ENCODE peak calls at places on chromosome 13, in nine cellular contexts. One of them, this sample, is unnamed.

GRCh38 chr13:43411211-43411610 is 375.6 kb downstream of the ENOX1 start:
- DNase-seq in stimulated activated CD8-positive, alpha-beta memory T cell treated with anti-CD3 and anti-CD28 coated beads, Interleukin-4, amount 100 ng/mL, for 1 hour: no peak
- DNase-seq in H54: no peak
- DNase-seq in GM18507: no peak
- DNase-seq in NCI-H2029: no peak
- DNase-seq in stimulated activated CD4-positive, alpha-beta T cell treated with anti-CD3 and anti-CD28 coated beads, Interleukin-2, amount 100 ng/mL, for 48 hours: no peak
- DNase-seq in AG04450: no peak
- DNase-seq in T-cell: no peak
- DNase-seq in central memory CD8-positive, alpha-beta T cell: no peak
- DNase-seq in this sample: no peak

GRCh38 chr13:113369189-113369588 is 5.3 kb upstream of the GRTP1 start:
- DNase-seq in stimulated activated CD8-positive, alpha-beta memory T cell treated with anti-CD3 and anti-CD28 coated beads, Interleukin-4, amount 100 ng/mL, for 1 hour: no peak
- DNase-seq in H54: no peak
- DNase-seq in stimulated activated CD4-positive, alpha-beta T cell treated with anti-CD3 and anti-CD28 coated beads, Interleukin-2, amount 100 ng/mL, for 48 hours: no peak
- DNase-seq in NCI-H2029: no peak
- DNase-seq in GM18507: no peak
- DNase-seq in T-cell: no peak
- DNase-seq in AG04450: no peak
- DNase-seq in central memory CD8-positive, alpha-beta T cell: no peak
- DNase-seq in this sample: no peak

GRCh38 chr13:48475230-48475629 is 57.6 kb downstream of the RCBTB2 start:
- DNase-seq in H54: no peak
- DNase-seq in GM18507: no peak
- DNase-seq in NCI-H2029: no peak
- DNase-seq in stimulated activated CD4-positive, alpha-beta T cell treated with anti-CD3 and anti-CD28 coated beads, Interleukin-2, amount 100 ng/mL, for 48 hours: no peak
- DNase-seq in stimulated activated CD8-positive, alpha-beta memory T cell treated with anti-CD3 and anti-CD28 coated beads, Interleukin-4, amount 100 ng/mL, for 1 hour: no peak
- DNase-seq in T-cell: no peak
- DNase-seq in central memory CD8-positive, alpha-beta T cell: no peak
- DNase-seq in AG04450: no peak
- DNase-seq in this sample: no peak

GRCh38 chr13:25375727-25376358 is 4.1 kb downstream of the ATP8A2 start:
- DNase-seq in T-cell: no peak
- DNase-seq in central memory CD8-positive, alpha-beta T cell: no peak
- DNase-seq in stimulated activated CD4-positive, alpha-beta T cell treated with anti-CD3 and anti-CD28 coated beads, Interleukin-2, amount 100 ng/mL, for 48 hours: peak
- DNase-seq in H54: peak
- DNase-seq in stimulated activated CD8-positive, alpha-beta memory T cell treated with anti-CD3 and anti-CD28 coated beads, Interleukin-4, amount 100 ng/mL, for 1 hour: no peak
- DNase-seq in NCI-H2029: peak
- DNase-seq in GM18507: peak
- DNase-seq in AG04450: peak
- DNase-seq in this sample: peak

GRCh38 chr13:33787051-33787591 is 30.8 kb upstream of the RFC3 start:
- DNase-seq in H54: no peak
- DNase-seq in stimulated activated CD4-positive, alpha-beta T cell treated with anti-CD3 and anti-CD28 coated beads, Interleukin-2, amount 100 ng/mL, for 48 hours: no peak
- DNase-seq in stimulated activated CD8-positive, alpha-beta memory T cell treated with anti-CD3 and anti-CD28 coated beads, Interleukin-4, amount 100 ng/mL, for 1 hour: no peak
- DNase-seq in central memory CD8-positive, alpha-beta T cell: no peak
- DNase-seq in GM18507: no peak
- DNase-seq in T-cell: no peak
- DNase-seq in NCI-H2029: no peak
- DNase-seq in AG04450: no peak
- DNase-seq in this sample: peak

GRCh38 chr13:109979186-109979585 is 192.8 kb upstream of the IRS2 start:
- DNase-seq in stimulated activated CD4-positive, alpha-beta T cell treated with anti-CD3 and anti-CD28 coated beads, Interleukin-2, amount 100 ng/mL, for 48 hours: no peak
- DNase-seq in AG04450: no peak
- DNase-seq in NCI-H2029: no peak
- DNase-seq in H54: no peak
- DNase-seq in stimulated activated CD8-positive, alpha-beta memory T cell treated with anti-CD3 and anti-CD28 coated beads, Interleukin-4, amount 100 ng/mL, for 1 hour: no peak
- DNase-seq in T-cell: no peak
- DNase-seq in GM18507: no peak
- DNase-seq in central memory CD8-positive, alpha-beta T cell: no peak
- DNase-seq in this sample: no peak

GRCh38 chr13:101945435-101945834 is 456.4 kb downstream of the FGF14 start:
- DNase-seq in GM18507: no peak
- DNase-seq in stimulated activated CD4-positive, alpha-beta T cell treated with anti-CD3 and anti-CD28 coated beads, Interleukin-2, amount 100 ng/mL, for 48 hours: no peak
- DNase-seq in central memory CD8-positive, alpha-beta T cell: no peak
- DNase-seq in stimulated activated CD8-positive, alpha-beta memory T cell treated with anti-CD3 and anti-CD28 coated beads, Interleukin-4, amount 100 ng/mL, for 1 hour: no peak
- DNase-seq in T-cell: no peak
- DNase-seq in NCI-H2029: no peak
- DNase-seq in H54: no peak
- DNase-seq in AG04450: no peak
- DNase-seq in this sample: no peak

GRCh38 chr13:20340759-20341161 is 108.6 kb upstream of the GJB6 start:
- DNase-seq in central memory CD8-positive, alpha-beta T cell: no peak
- DNase-seq in GM18507: no peak
- DNase-seq in stimulated activated CD4-positive, alpha-beta T cell treated with anti-CD3 and anti-CD28 coated beads, Interleukin-2, amount 100 ng/mL, for 48 hours: no peak
- DNase-seq in NCI-H2029: no peak
- DNase-seq in H54: no peak
- DNase-seq in AG04450: no peak
- DNase-seq in stimulated activated CD8-positive, alpha-beta memory T cell treated with anti-CD3 and anti-CD28 coated beads, Interleukin-4, amount 100 ng/mL, for 1 hour: no peak
- DNase-seq in T-cell: no peak
- DNase-seq in this sample: peak

GRCh38 chr13:108769213-108770070 is 140.0 kb downstream of the MYO16 start:
- DNase-seq in NCI-H2029: no peak
- DNase-seq in stimulated activated CD8-positive, alpha-beta memory T cell treated with anti-CD3 and anti-CD28 coated beads, Interleukin-4, amount 100 ng/mL, for 1 hour: no peak
- DNase-seq in stimulated activated CD4-positive, alpha-beta T cell treated with anti-CD3 and anti-CD28 coated beads, Interleukin-2, amount 100 ng/mL, for 48 hours: no peak
- DNase-seq in GM18507: no peak
- DNase-seq in H54: no peak
- DNase-seq in T-cell: no peak
- DNase-seq in AG04450: no peak
- DNase-seq in central memory CD8-positive, alpha-beta T cell: no peak
- DNase-seq in this sample: no peak

GRCh38 chr13:75774176-75774575 is 138.0 kb downstream of the LMO7 start:
- DNase-seq in T-cell: no peak
- DNase-seq in NCI-H2029: no peak
- DNase-seq in AG04450: no peak
- DNase-seq in GM18507: no peak
- DNase-seq in stimulated activated CD8-positive, alpha-beta memory T cell treated with anti-CD3 and anti-CD28 coated beads, Interleukin-4, amount 100 ng/mL, for 1 hour: no peak
- DNase-seq in central memory CD8-positive, alpha-beta T cell: no peak
- DNase-seq in stimulated activated CD4-positive, alpha-beta T cell treated with anti-CD3 and anti-CD28 coated beads, Interleukin-2, amount 100 ng/mL, for 48 hours: no peak
- DNase-seq in H54: no peak
- DNase-seq in this sample: no peak

GRCh38 chr13:27921421-27921960 is 1.7 kb downstream of the PDX1 start:
- DNase-seq in H54: no peak
- DNase-seq in stimulated activated CD8-positive, alpha-beta memory T cell treated with anti-CD3 and anti-CD28 coated beads, Interleukin-4, amount 100 ng/mL, for 1 hour: no peak
- DNase-seq in GM18507: no peak
- DNase-seq in NCI-H2029: no peak
- DNase-seq in T-cell: no peak
- DNase-seq in stimulated activated CD4-positive, alpha-beta T cell treated with anti-CD3 and anti-CD28 coated beads, Interleukin-2, amount 100 ng/mL, for 48 hours: no peak
- DNase-seq in central memory CD8-positive, alpha-beta T cell: no peak
- DNase-seq in AG04450: no peak
- DNase-seq in this sample: peak

GRCh38 chr13:112747256-112747655 is 57.4 kb downstream of the ATP11A start:
- DNase-seq in central memory CD8-positive, alpha-beta T cell: no peak
- DNase-seq in GM18507: no peak
- DNase-seq in NCI-H2029: no peak
- DNase-seq in AG04450: no peak
- DNase-seq in stimulated activated CD8-positive, alpha-beta memory T cell treated with anti-CD3 and anti-CD28 coated beads, Interleukin-4, amount 100 ng/mL, for 1 hour: no peak
- DNase-seq in H54: no peak
- DNase-seq in T-cell: no peak
- DNase-seq in stimulated activated CD4-positive, alpha-beta T cell treated with anti-CD3 and anti-CD28 coated beads, Interleukin-2, amount 100 ng/mL, for 48 hours: no peak
- DNase-seq in this sample: no peak

GRCh38 chr13:100855151-100855550 is 180.6 kb upstream of the TMTC4 start:
- DNase-seq in AG04450: no peak
- DNase-seq in T-cell: no peak
- DNase-seq in central memory CD8-positive, alpha-beta T cell: no peak
- DNase-seq in stimulated activated CD4-positive, alpha-beta T cell treated with anti-CD3 and anti-CD28 coated beads, Interleukin-2, amount 100 ng/mL, for 48 hours: no peak
- DNase-seq in stimulated activated CD8-positive, alpha-beta memory T cell treated with anti-CD3 and anti-CD28 coated beads, Interleukin-4, amount 100 ng/mL, for 1 hour: no peak
- DNase-seq in GM18507: no peak
- DNase-seq in NCI-H2029: no peak
- DNase-seq in H54: no peak
- DNase-seq in this sample: no peak

GRCh38 chr13:36531746-36532486 is 99.6 kb downstream of the CCNA1 start:
- DNase-seq in stimulated activated CD4-positive, alpha-beta T cell treated with anti-CD3 and anti-CD28 coated beads, Interleukin-2, amount 100 ng/mL, for 48 hours: no peak
- DNase-seq in AG04450: no peak
- DNase-seq in stimulated activated CD8-positive, alpha-beta memory T cell treated with anti-CD3 and anti-CD28 coated beads, Interleukin-4, amount 100 ng/mL, for 1 hour: no peak
- DNase-seq in central memory CD8-positive, alpha-beta T cell: no peak
- DNase-seq in T-cell: no peak
- DNase-seq in H54: no peak
- DNase-seq in NCI-H2029: no peak
- DNase-seq in GM18507: no peak
- DNase-seq in this sample: no peak

GRCh38 chr13:43057653-43058317 is 34.4 kb downstream of the DNAJC15 start:
- DNase-seq in GM18507: no peak
- DNase-seq in central memory CD8-positive, alpha-beta T cell: no peak
- DNase-seq in stimulated activated CD8-positive, alpha-beta memory T cell treated with anti-CD3 and anti-CD28 coated beads, Interleukin-4, amount 100 ng/mL, for 1 hour: no peak
- DNase-seq in NCI-H2029: no peak
- DNase-seq in T-cell: peak
- DNase-seq in stimulated activated CD4-positive, alpha-beta T cell treated with anti-CD3 and anti-CD28 coated beads, Interleukin-2, amount 100 ng/mL, for 48 hours: no peak
- DNase-seq in H54: no peak
- DNase-seq in AG04450: no peak
- DNase-seq in this sample: no peak

GRCh38 chr13:45626731-45627374 is 11.3 kb upstream of the ERICH6B start:
- DNase-seq in AG04450: no peak
- DNase-seq in H54: no peak
- DNase-seq in NCI-H2029: no peak
- DNase-seq in central memory CD8-positive, alpha-beta T cell: no peak
- DNase-seq in T-cell: no peak
- DNase-seq in stimulated activated CD4-positive, alpha-beta T cell treated with anti-CD3 and anti-CD28 coated beads, Interleukin-2, amount 100 ng/mL, for 48 hours: no peak
- DNase-seq in GM18507: no peak
- DNase-seq in stimulated activated CD8-positive, alpha-beta memory T cell treated with anti-CD3 and anti-CD28 coated beads, Interleukin-4, amount 100 ng/mL, for 1 hour: no peak
- DNase-seq in this sample: peak